ENCODE peak calls at places on chromosomes 1 and 21, in nine cellular contexts. F, T, C, S, Q, H, Z, V and W are unnamed samples.

GRCh38 chr1:220906561-220907334 is 27.5 kb downstream of the HLX start:
- DNase-seq in F (no peak), T (no peak), C (no peak), S (no peak), Q (no peak), H (no peak), Z (no peak), V (no peak), W (no peak)

GRCh38 chr1:163467291-163467690 is 145.5 kb downstream of the NUF2 start:
- DNase-seq in F (no peak), T (no peak), C (no peak), S (no peak), Q (no peak), H (no peak), Z (no peak), V (no peak), W (no peak)

GRCh38 chr1:170414989-170415733 is 116.8 kb upstream of the GORAB start:
- DNase-seq in F (peak; percentile 12), T (no peak), C (no peak), S (no peak), Q (no peak), H (peak; percentile 28), Z (no peak), V (no peak), W (no peak)

GRCh38 chr1:183932412-183932811 is 105.1 kb downstream of the COLGALT2 start:
- DNase-seq in F (peak; percentile 87), T (peak; percentile 60), C (peak; percentile 59), S (peak; percentile 41), Q (peak; percentile 59), H (peak; percentile 87), Z (no peak), V (no peak), W (no peak)

GRCh38 chr1:11245904-11246726 is 16.2 kb downstream of the MTOR start:
- DNase-seq in F (no peak), T (no peak), C (no peak), S (no peak), Q (no peak), H (no peak), Z (no peak), V (no peak), W (no peak)

GRCh38 chr1:228226956-228227791 is 19.3 kb downstream of the OBSCN start:
- DNase-seq in F (no peak), T (peak; percentile 57), C (peak; percentile 83), S (no peak), Q (no peak), H (no peak), Z (no peak), V (no peak), W (peak; percentile 17)

GRCh38 chr1:205786599-205786998 is 11.3 kb upstream of the RAB29 start:
- DNase-seq in F (no peak), T (no peak), C (no peak), S (no peak), Q (no peak), H (no peak), Z (no peak), V (no peak), W (no peak)

GRCh38 chr1:47432071-47433036 is 5.5 kb upstream of the FOXD2 start:
- DNase-seq in F (peak; percentile 87), T (peak; percentile 88), C (peak; percentile 80), S (no peak), Q (peak; percentile 80), H (peak; percentile 49), Z (peak; percentile 42), V (peak; percentile 51), W (peak; percentile 63)

GRCh38 chr1:234889643-234890042 is 239.0 kb downstream of the TOMM20 start:
- DNase-seq in F (no peak), T (no peak), C (no peak), S (no peak), Q (no peak), H (no peak), Z (no peak), V (no peak), W (no peak)

GRCh38 chr1:184930232-184930631 is 44.1 kb downstream of the NIBAN1 start:
- DNase-seq in F (no peak), T (no peak), C (no peak), S (no peak), Q (no peak), H (no peak), Z (no peak), V (no peak), W (peak; percentile 72)

GRCh38 chr1:150567717-150568561 is 11.5 kb downstream of the MCL1 start:
- DNase-seq in F (peak; percentile 76), T (peak; percentile 84), C (peak; percentile 87), S (peak; percentile 89), Q (peak; percentile 89), H (peak; percentile 97), Z (no peak), V (peak; percentile 88), W (no peak)

GRCh38 chr1:220786337-220787068 is at the start of gene MTARC1:
- DNase-seq in F (peak; percentile 71), T (peak; percentile 86), C (peak; percentile 80), S (peak; percentile 23), Q (no peak), H (no peak), Z (no peak), V (peak; percentile 90), W (peak; percentile 67)

GRCh38 chr1:226662704-226663326 is 76.3 kb downstream of the ITPKB start:
- DNase-seq in F (peak; percentile 87), T (peak; percentile 79), C (peak; percentile 94), S (peak; percentile 92), Q (peak; percentile 71), H (peak; percentile 88), Z (peak; percentile 75), V (peak; percentile 91), W (peak; percentile 40)

GRCh38 chr1:150066838-150067183 is 765 bp upstream of the VPS45 start:
- DNase-seq in F (no peak), T (peak; percentile 52), C (peak; percentile 64), S (no peak), Q (no peak), H (no peak), Z (peak; percentile 20), V (peak; percentile 85), W (peak; percentile 56)

GRCh38 chr1:232274236-232274855 is 355.6 kb downstream of the SIPA1L2 start:
- DNase-seq in F (no peak), T (no peak), C (no peak), S (no peak), Q (no peak), H (no peak), Z (no peak), V (no peak), W (no peak)

GRCh38 chr21:43590220-43590619 is 69.1 kb downstream of the HSF2BP start:
- DNase-seq in F (no peak), T (no peak), C (no peak), S (no peak), Q (no peak), H (no peak), Z (no peak), V (no peak), W (no peak)

DNA sequence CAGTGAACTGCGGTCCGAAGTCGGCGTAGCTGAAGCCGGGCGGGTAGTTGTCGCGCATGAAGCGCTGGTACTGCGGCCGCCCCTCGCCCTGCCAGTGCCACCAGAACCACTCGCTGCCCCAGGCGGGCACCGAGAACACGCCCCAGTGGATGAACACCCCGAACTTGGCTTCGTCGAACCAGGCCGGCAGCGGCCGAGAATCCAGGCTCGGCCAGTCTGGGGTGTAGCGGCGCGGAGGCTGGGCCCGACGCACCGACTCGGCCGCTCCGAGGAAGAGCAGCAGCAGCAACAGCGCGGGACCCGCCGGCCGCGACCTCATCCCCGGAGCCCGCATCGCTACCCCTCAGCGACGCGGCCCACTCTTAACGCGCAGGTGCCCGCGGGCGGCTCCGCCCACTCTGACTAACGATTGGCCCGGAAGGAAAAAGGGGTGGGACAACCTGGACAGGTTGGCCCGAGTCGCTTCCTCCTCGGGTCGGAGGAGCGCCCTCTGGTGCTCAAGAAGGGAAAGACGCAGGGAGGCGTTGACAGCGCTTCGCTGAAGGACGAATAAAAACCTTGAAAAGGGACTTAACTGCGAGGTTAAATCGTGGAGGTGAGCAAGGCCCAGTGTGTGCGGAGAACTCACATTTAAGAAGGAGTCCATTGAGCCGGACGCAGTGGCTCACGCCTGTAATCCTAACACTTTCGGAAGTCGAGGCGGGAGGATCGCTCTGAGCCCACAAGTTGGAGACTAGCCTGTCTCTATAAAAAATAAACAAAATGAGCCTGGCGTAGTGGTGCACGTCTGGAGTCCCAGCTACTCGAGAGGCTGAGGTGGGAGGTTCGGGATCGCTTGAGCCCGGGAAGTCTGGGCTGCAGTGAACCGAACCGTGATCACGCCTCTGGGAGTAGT is at the start of gene FUCA1:
- DNase-seq in F (peak; percentile 94), T (peak; percentile 97), C (peak; percentile 98), S (peak; percentile 91), Q (peak; percentile 89), H (peak; percentile 93), Z (peak; percentile 96), V (peak; percentile 98), W (peak; percentile 95)
- TF ChIP-seq POLR2A in F (peak; percentile 45), T (peak; percentile 82), C (peak; percentile 69), S (peak; percentile 71), Q (peak; percentile 21), H (peak; percentile 59), Z (no peak), V (peak; percentile 43), W (peak; percentile 53)

GRCh38 chr1:42336978-42337377 is 1.9 kb upstream of the FOXJ3 start:
- DNase-seq in F (no peak), T (no peak), C (no peak), S (no peak), Q (no peak), H (no peak), Z (no peak), V (no peak), W (no peak)

GRCh38 chr1:42334240-42335049 is 590 bp downstream of the FOXJ3 start:
- DNase-seq in F (peak; percentile 69), T (peak; percentile 48), C (peak; percentile 65), S (peak; percentile 40), Q (no peak), H (peak; percentile 39), Z (peak; percentile 29), V (no peak), W (peak; percentile 77)

GRCh38 chr1:42333662-42334239 is 1.3 kb downstream of the FOXJ3 start:
- DNase-seq in F (no peak), T (no peak), C (no peak), S (no peak), Q (no peak), H (no peak), Z (no peak), V (no peak), W (peak; percentile 25)

GRCh38 chr1:42335050-42335808 is at the start of gene FOXJ3:
- DNase-seq in F (peak; percentile 94), T (peak; percentile 94), C (peak; percentile 97), S (peak; percentile 87), Q (peak; percentile 79), H (peak; percentile 89), Z (peak; percentile 87), V (peak; percentile 98), W (peak; percentile 98)

GRCh38 chr1:42335809-42336518 is 929 bp upstream of the FOXJ3 start:
- DNase-seq in F (peak; percentile 30), T (no peak), C (peak; percentile 50), S (no peak), Q (no peak), H (no peak), Z (no peak), V (no peak), W (no peak)
- TF ChIP-seq POLR2A in F (no peak), T (peak; percentile 73), C (no peak), S (no peak), Q (no peak), H (no peak), Z (no peak), V (no peak), W (no peak)

GRCh38 chr1:65292861-65293593 is 16.3 kb upstream of the DNAJC6 start:
- DNase-seq in F (no peak), T (no peak), C (no peak), S (no peak), Q (no peak), H (no peak), Z (no peak), V (no peak), W (peak; percentile 97)
- TF ChIP-seq POLR2A in F (no peak), T (no peak), C (no peak), S (no peak), Q (no peak), H (no peak), Z (no peak), V (no peak), W (peak; percentile 98)

GRCh38 chr1:222618001-222618879 is at the start of gene MIA3:
- DNase-seq in F (peak; percentile 28), T (peak; percentile 34), C (peak; percentile 53), S (peak; percentile 72), Q (peak; percentile 75), H (peak; percentile 32), Z (peak; percentile 89), V (peak; percentile 97), W (peak; percentile 93)
- TF ChIP-seq POLR2A in F (no peak), T (no peak), C (no peak), S (peak; percentile 17), Q (no peak), H (peak; percentile 47), Z (peak; percentile 68), V (no peak), W (peak; percentile 42)